ENCODE peak calls at places on chromosomes 6 and 20, in ten cellular contexts. Z is T-cell; P is C1 segment of cervical spinal cord; R is NCI-H774; H is NCI-H1105; I is left ventricle myocardium inferior; F is AG09309; T is brain microvascular endothelial cell; S is effector CD4-positive, alpha-beta T cell; B is activated CD4-positive, CD25-positive, alpha-beta regulatory T cell. K is an unnamed sample.

GRCh38 chr20:48782073-48782472 is 45.7 kb downstream of the PREX1 start:
- DNase-seq in Z (no peak), P (no peak), R (no peak), H (no peak), I (no peak), F (no peak), T (no peak), S (no peak), B (no peak), K (no peak)

GRCh38 chr6:161511455-161512159 is 237.7 kb upstream of the AGPAT4 start:
- DNase-seq in Z (no peak), P (no peak), R (no peak), H (no peak), I (no peak), F (no peak), T (no peak), S (no peak), B (no peak), K (no peak)

GRCh38 chr6:7431241-7431593 is 41.6 kb downstream of the RIOK1 start:
- DNase-seq in Z (no peak), P (no peak), R (no peak), H (no peak), I (no peak), F (no peak), T (no peak), S (no peak), B (no peak), K (no peak)

GRCh38 chr6:66772785-66773184 is 1065.8 kb upstream of the EYS start:
- DNase-seq in Z (no peak), P (no peak), R (no peak), H (no peak), I (peak), F (no peak), T (peak), S (no peak), B (no peak), K (no peak)

GRCh38 chr6:98574991-98575390 is 259.4 kb upstream of the POU3F2 start:
- DNase-seq in Z (no peak), P (peak), R (no peak), H (no peak), I (no peak), F (no peak), T (no peak), S (no peak), B (no peak), K (no peak)

GRCh38 chr20:43702502-43702901 is 24.3 kb downstream of the GTSF1L start:
- DNase-seq in Z (no peak), P (no peak), R (no peak), H (no peak), I (no peak), F (no peak), T (no peak), S (no peak), B (no peak), K (no peak)

GRCh38 chr20:17558154-17558940 is 11.5 kb upstream of the DSTN start:
- DNase-seq in Z (no peak), P (no peak), R (peak), H (no peak), I (no peak), F (peak), T (peak), S (no peak), B (no peak), K (peak)

GRCh38 chr20:4855555-4855954 is 133.8 kb downstream of the PRND start:
- DNase-seq in Z (no peak), P (no peak), R (no peak), H (no peak), I (no peak), F (no peak), T (no peak), S (no peak), B (no peak), K (no peak)

GRCh38 chr6:77638129-77638830 is 14.6 kb upstream of the MEI4 start:
- DNase-seq in Z (no peak), P (no peak), R (no peak), H (no peak), I (no peak), F (no peak), T (peak), S (no peak), B (no peak), K (no peak)

GRCh38 chr20:51158226-51158625 is 135.3 kb upstream of the KCNG1 start:
- DNase-seq in Z (no peak), P (no peak), R (no peak), H (no peak), I (no peak), F (no peak), T (no peak), S (no peak), B (no peak), K (no peak)

K was measured in GOT3.